ENCODE peak calls at places on chromosomes 6 and 20, in seven cellular contexts. I, X, N, L, T, E and M are unnamed samples.

GRCh38 chr6:105733556-105734162 is 330.8 kb upstream of the PREP start:
- DNase-seq in I (no peak), X (no peak), N (no peak), L (peak; percentile 15), T (peak; percentile 40), E (no peak), M (peak; percentile 28)

GRCh38 chr20:62174870-62175624 is 7.8 kb upstream of the MTG2 start:
- DNase-seq in I (no peak), X (no peak), N (no peak), L (no peak), T (no peak), E (no peak), M (no peak)

GRCh38 chr6:142945446-142946180 is 637 bp upstream of the HIVEP2 start:
- DNase-seq in I (peak; percentile 55), X (peak; percentile 61), N (no peak), L (peak; percentile 40), T (no peak), E (peak; percentile 71), M (peak; percentile 55)

GRCh38 chr20:8007490-8007889 is 12.1 kb downstream of the TMX4 start:
- DNase-seq in I (no peak), X (no peak), N (no peak), L (no peak), T (no peak), E (no peak), M (no peak)

GRCh38 chr20:3616250-3616649 is 46.9 kb downstream of the GFRA4 start:
- DNase-seq in I (peak; percentile 66), X (no peak), N (peak; percentile 42), L (no peak), T (no peak), E (no peak), M (peak; percentile 25)

GRCh38 chr20:34977365-34978091 is 21.9 kb downstream of the MYH7B start:
- DNase-seq in I (no peak), X (no peak), N (peak; percentile 80), L (no peak), T (no peak), E (no peak), M (peak; percentile 83)

GRCh38 chr20:62523473-62524203 is 47.8 kb upstream of the GATA5 start:
- DNase-seq in I (peak; percentile 77), X (peak; percentile 52), N (no peak), L (no peak), T (no peak), E (no peak), M (peak; percentile 98)

GRCh38 chr6:30355281-30355680 is 10.3 kb downstream of the RPP21 start:
- DNase-seq in I (no peak), X (no peak), N (no peak), L (no peak), T (no peak), E (no peak), M (no peak)

GRCh38 chr6:160858886-160859285 is 132.7 kb upstream of the MAP3K4 start:
- DNase-seq in I (no peak), X (no peak), N (no peak), L (no peak), T (no peak), E (no peak), M (no peak)

GRCh38 chr6:215335-216034 is 76.8 kb upstream of the DUSP22 start:
- DNase-seq in I (no peak), X (peak; percentile 53), N (no peak), L (no peak), T (no peak), E (no peak), M (no peak)

GRCh38 chr6:125804264-125804663 is 13.5 kb downstream of the NCOA7 start:
- DNase-seq in I (no peak), X (no peak), N (no peak), L (no peak), T (no peak), E (no peak), M (no peak)

GRCh38 chr6:157317129-157317814 is 6.0 kb downstream of the TMEM242 start:
- DNase-seq in I (no peak), X (no peak), N (peak; percentile 68), L (no peak), T (peak; percentile 72), E (no peak), M (peak; percentile 25)

GRCh38 chr6:42781811-42782688 is at the start of gene BICRAL:
- DNase-seq in I (peak; percentile 78), X (peak; percentile 70), N (peak; percentile 58), L (peak; percentile 67), T (peak; percentile 82), E (peak; percentile 74), M (peak; percentile 65)

GRCh38 chr6:139392834-139393233 is 18.4 kb upstream of the CITED2 start:
- DNase-seq in I (no peak), X (no peak), N (no peak), L (no peak), T (no peak), E (no peak), M (no peak)

GRCh38 chr20:21575167-21575566 is 61.3 kb upstream of the NKX2-2 start:
- DNase-seq in I (no peak), X (no peak), N (no peak), L (no peak), T (no peak), E (no peak), M (no peak)

GRCh38 chr6:108707328-108707976 is 140.8 kb upstream of the ARMC2 start:
- DNase-seq in I (no peak), X (no peak), N (no peak), L (no peak), T (peak; percentile 72), E (no peak), M (no peak)

GRCh38 chr6:151695181-151695580 is 112.3 kb upstream of the ESR1 start:
- DNase-seq in I (no peak), X (no peak), N (no peak), L (no peak), T (no peak), E (no peak), M (no peak)

GRCh38 chr6:106860940-106861339 is 113.6 kb downstream of the CD24 start:
- DNase-seq in I (no peak), X (no peak), N (no peak), L (no peak), T (no peak), E (no peak), M (no peak)

GRCh38 chr6:115753446-115753845 is 307.2 kb downstream of the FRK start:
- DNase-seq in I (no peak), X (no peak), N (no peak), L (no peak), T (no peak), E (no peak), M (no peak)

GRCh38 chr20:4371623-4372246 is 350.0 kb upstream of the PRND start:
- DNase-seq in I (no peak), X (no peak), N (no peak), L (no peak), T (no peak), E (no peak), M (no peak)

GRCh38 chr20:9981834-9982233 is 53.0 kb upstream of the ANKEF1 start:
- DNase-seq in I (no peak), X (no peak), N (no peak), L (no peak), T (no peak), E (no peak), M (no peak)

GRCh38 chr6:20325641-20326421 is 75.8 kb upstream of the E2F3 start:
- DNase-seq in I (no peak), X (no peak), N (no peak), L (no peak), T (no peak), E (no peak), M (no peak)

GRCh38 chr6:28944412-28945006 is 20.7 kb upstream of the TRIM27 start:
- DNase-seq in I (peak; percentile 28), X (peak; percentile 70), N (no peak), L (peak; percentile 79), T (peak; percentile 82), E (no peak), M (peak; percentile 54)

GRCh38 chr6:157711060-157711459 is 112.0 kb upstream of the SNX9 start:
- DNase-seq in I (no peak), X (no peak), N (no peak), L (no peak), T (no peak), E (no peak), M (no peak)